ENCODE peak calls at places on chromosome 12, in nine cellular contexts. X is hypothalamus; T is GM04504; R is body of pancreas; B is heart left ventricle; D is NCI-H1436; G is activated CD4-positive, CD25-positive, alpha-beta regulatory T cell; I is lower lobe of right lung; V is amygdala. M is an unnamed sample.

GRCh38 chr12:31339831-31340622 is 14.1 kb upstream of the SINHCAF start:
- DNase-seq in X (no peak), T (no peak), R (no peak), B (no peak), D (no peak), G (no peak), I (no peak), V (no peak), M (no peak)

GRCh38 chr12:6267007-6267721 is 43.3 kb upstream of the PLEKHG6 start:
- DNase-seq in X (no peak), T (no peak), R (no peak), B (no peak), D (no peak), G (no peak), I (peak; percentile 56), V (no peak), M (no peak)

GRCh38 chr12:69779928-69780327 is 41.3 kb downstream of the RAB3IP start:
- DNase-seq in X (no peak), T (no peak), R (no peak), B (no peak), D (no peak), G (no peak), I (no peak), V (no peak), M (no peak)

GRCh38 chr12:104682790-104683279 is 226.1 kb downstream of the CHST11 start:
- DNase-seq in X (no peak), T (no peak), R (no peak), B (no peak), D (no peak), G (peak; percentile 48), I (no peak), V (no peak), M (no peak)

GRCh38 chr12:117101953-117102833 is 3.0 kb upstream of the TESC start:
- DNase-seq in X (no peak), T (no peak), R (no peak), B (peak; percentile 19), D (no peak), G (no peak), I (no peak), V (no peak), M (no peak)

GRCh38 chr12:106493531-106493930 is 89.3 kb upstream of the RFX4 start:
- DNase-seq in X (no peak), T (no peak), R (no peak), B (no peak), D (no peak), G (no peak), I (no peak), V (no peak), M (no peak)

GRCh38 chr12:120314220-120314619 is 12.1 kb downstream of the SIRT4 start:
- DNase-seq in X (no peak), T (no peak), R (no peak), B (no peak), D (no peak), G (no peak), I (no peak), V (no peak), M (no peak)

GRCh38 chr12:19648173-19648572 is 208.9 kb downstream of the AEBP2 start:
- DNase-seq in X (no peak), T (no peak), R (no peak), B (no peak), D (no peak), G (no peak), I (no peak), V (no peak), M (no peak)

GRCh38 chr12:46944104-46944503 is 118.3 kb upstream of the SLC38A4 start:
- DNase-seq in X (no peak), T (no peak), R (no peak), B (no peak), D (peak; percentile 12), G (no peak), I (no peak), V (no peak), M (no peak)

GRCh38 chr12:53217049-53217929 is 10.2 kb upstream of the ITGB7 start:
- DNase-seq in X (no peak), T (no peak), R (no peak), B (no peak), D (no peak), G (no peak), I (peak; percentile 73), V (no peak), M (no peak)

GRCh38 chr12:124480469-124481256 is 86.7 kb downstream of the NCOR2 start:
- DNase-seq in X (no peak), T (peak; percentile 62), R (peak; percentile 49), B (peak; percentile 67), D (no peak), G (no peak), I (no peak), V (peak; percentile 12), M (no peak)

GRCh38 chr12:123660328-123660727 is 10.6 kb upstream of the TCTN2 start:
- DNase-seq in X (no peak), T (peak; percentile 68), R (no peak), B (no peak), D (no peak), G (no peak), I (no peak), V (no peak), M (peak; percentile 74)

GRCh38 chr12:3129301-3130052 is 52.3 kb downstream of the TSPAN9 start:
- DNase-seq in X (no peak), T (no peak), R (no peak), B (no peak), D (no peak), G (no peak), I (no peak), V (no peak), M (no peak)

GRCh38 chr12:19419086-19419485 is 20.2 kb upstream of the AEBP2 start:
- DNase-seq in X (no peak), T (no peak), R (no peak), B (no peak), D (no peak), G (no peak), I (no peak), V (no peak), M (no peak)

GRCh38 chr12:2498961-2499500 is 295.7 kb upstream of the FKBP4 start:
- DNase-seq in X (no peak), T (no peak), R (no peak), B (no peak), D (peak; percentile 9), G (no peak), I (no peak), V (no peak), M (no peak)

GRCh38 chr12:46364777-46365580 is 7.6 kb downstream of the SLC38A2 start:
- DNase-seq in X (no peak), T (no peak), R (peak; percentile 73), B (peak; percentile 60), D (no peak), G (no peak), I (no peak), V (peak; percentile 20), M (no peak)

GRCh38 chr12:106249411-106250135 is 1.8 kb upstream of the CKAP4 start:
- DNase-seq in X (no peak), T (no peak), R (no peak), B (no peak), D (no peak), G (no peak), I (no peak), V (no peak), M (no peak)

GRCh38 chr12:20212658-20213387 is 155.5 kb upstream of the PDE3A start:
- DNase-seq in X (peak; percentile 25), T (peak; percentile 96), R (peak; percentile 49), B (peak; percentile 91), D (peak; percentile 56), G (no peak), I (peak; percentile 57), V (peak; percentile 66), M (peak; percentile 87)

GRCh38 chr12:55720894-55721444 is 776 bp downstream of the RDH5 start:
- DNase-seq in X (peak; percentile 65), T (peak; percentile 87), R (peak; percentile 65), B (peak; percentile 88), D (no peak), G (no peak), I (peak; percentile 72), V (peak; percentile 62), M (peak; percentile 89)

GRCh38 chr12:76688001-76688400 is 75.9 kb upstream of the ZDHHC17 start:
- DNase-seq in X (no peak), T (no peak), R (no peak), B (no peak), D (no peak), G (no peak), I (no peak), V (no peak), M (no peak)

GRCh38 chr12:8742501-8742900 is 44.7 kb downstream of the RIMKLB start:
- DNase-seq in X (no peak), T (peak; percentile 32), R (no peak), B (no peak), D (no peak), G (no peak), I (no peak), V (no peak), M (peak; percentile 54)

GRCh38 chr12:49557917-49558215 is 10.1 kb downstream of the MCRS1 start:
- DNase-seq in X (no peak), T (no peak), R (no peak), B (no peak), D (no peak), G (no peak), I (no peak), V (no peak), M (no peak)

GRCh38 chr12:92593734-92594402 is 108.9 kb upstream of the PLEKHG7 start:
- DNase-seq in X (peak; percentile 14), T (peak; percentile 60), R (peak; percentile 11), B (no peak), D (no peak), G (peak; percentile 45), I (peak; percentile 54), V (no peak), M (peak; percentile 71)

GRCh38 chr12:16515666-16516065 is 90.3 kb downstream of the LMO3 start:
- DNase-seq in X (no peak), T (peak; percentile 7), R (no peak), B (no peak), D (no peak), G (no peak), I (no peak), V (no peak), M (no peak)

GRCh38 chr12:5733136-5733755 is 211.8 kb downstream of the ANO2 start:
- DNase-seq in X (no peak), T (no peak), R (peak; percentile 18), B (no peak), D (no peak), G (no peak), I (no peak), V (no peak), M (no peak)

GRCh38 chr12:18139989-18140596 is 50.1 kb upstream of the RERGL start:
- DNase-seq in X (no peak), T (peak; percentile 2), R (no peak), B (no peak), D (peak; percentile 20), G (no peak), I (no peak), V (no peak), M (no peak)